ENCODE peak calls at places on chromosomes 1 and 21, in nine cellular contexts. A is ELR; P is ELF-1; T is thyroid gland; K is astrocyte of the spinal cord; U is dermis microvascular lymphatic vessel endothelial cell; V is activated T-helper 1 cell treated with anti-CD3 and anti-CD28 coated beads, Interleukin-12 subunit alpha, Interleukin-12 subunit beta, Interleukin-2, Interleukin-4 antibody, amounts not matched to agents 30 ng/mL and 10 ng/mL and 1 ng/mL, durations not matched to agents 14 hours and 24 hours and 36 hours; F is activated CD4-positive, alpha-beta T cell treated with anti-CD3 and anti-CD28 coated beads, Interleukin-2, amount 50 U/mL, for 48 hours; R is tibial nerve. Y is an unnamed sample.

GRCh38 chr1:239914827-239915231 is 176.9 kb upstream of the FMN2 start:
- DNase-seq in K (peak), A (peak), U (no peak), T (no peak), V (no peak), P (no peak), F (no peak), R (no peak), Y (peak)

GRCh38 chr1:176904057-176904815 is 260.3 kb downstream of the ASTN1 start:
- DNase-seq in A (no peak), V (no peak), K (no peak), P (no peak), T (no peak), R (no peak), F (no peak), U (no peak), Y (no peak)

GRCh38 chr1:225494789-225495359 is 67.0 kb upstream of the LBR start:
- DNase-seq in A (no peak), U (no peak), P (no peak), F (no peak), K (no peak), R (no peak), V (no peak), T (no peak), Y (no peak)

GRCh38 chr1:207355513-207356295 is 34.2 kb downstream of the CD55 start:
- DNase-seq in K (no peak), R (no peak), T (no peak), U (no peak), F (no peak), V (no peak), P (no peak), A (no peak), Y (no peak)

GRCh38 chr21:24208562-24209260 is 1398.6 kb downstream of the MRPL39 start:
- DNase-seq in R (no peak), A (no peak), U (no peak), P (no peak), V (no peak), T (no peak), F (no peak), K (no peak), Y (no peak)

GRCh38 chr1:40316595-40317393 is at the start of gene COL9A2:
- DNase-seq in F (peak), P (peak), T (peak), A (peak), K (no peak), V (peak), U (peak), R (no peak), Y (peak)

GRCh38 chr21:45875881-45876280 is 105.7 kb upstream of the COL6A1 start:
- DNase-seq in K (no peak), A (no peak), U (no peak), V (no peak), F (no peak), R (no peak), T (no peak), P (no peak), Y (no peak)

GRCh38 chr21:38503588-38503987 is 5.3 kb upstream of the ERG start:
- DNase-seq in R (no peak), P (peak), K (peak), U (peak), A (peak), F (no peak), T (no peak), V (no peak), Y (no peak)

GRCh38 chr1:33382651-33383415 is 48.1 kb downstream of the PHC2 start:
- DNase-seq in U (no peak), K (no peak), P (no peak), F (no peak), A (no peak), R (no peak), V (no peak), T (no peak), Y (no peak)

GRCh38 chr21:28851645-28852044 is 141.0 kb downstream of the LTN1 start:
- DNase-seq in U (no peak), K (no peak), V (no peak), R (no peak), P (no peak), A (no peak), T (no peak), F (no peak), Y (no peak)

GRCh38 chr1:179031855-179032513 is 6.3 kb downstream of the FAM20B start:
- DNase-seq in A (peak), K (no peak), U (no peak), R (no peak), F (no peak), V (no peak), T (no peak), P (no peak), Y (peak)